ENCODE peak calls at places on chromosomes 3 and 15, in eight cellular contexts. N is BJ, O is A549, J is LNCaP clone FGC, R is dorsolateral prefrontal cortex, T is brain microvascular endothelial cell, Y is A673, H is right cardiac atrium. E is an unnamed sample.

GRCh38 chr3:85210540-85210939 is 251.8 kb downstream of the CADM2 start:
- DNase-seq in N (no peak), O (no peak), J (no peak), R (no peak), T (no peak), Y (no peak), H (no peak), E (no peak)

GRCh38 chr3:58526124-58526957 is 10.6 kb downstream of the ACOX2 start:
- DNase-seq in N (no peak), O (peak), J (no peak), R (no peak), T (peak), Y (peak), H (no peak), E (peak)

GRCh38 chr3:171883893-171884279 is 40.7 kb downstream of the TMEM212 start:
- DNase-seq in N (no peak), O (peak), J (no peak), R (no peak), T (no peak), Y (no peak), H (no peak), E (no peak)

GRCh38 chr3:9870978-9871377 is 9.1 kb downstream of the CIDEC start:
- DNase-seq in N (peak), O (peak), J (no peak), R (no peak), T (peak), Y (no peak), H (no peak), E (no peak)

GRCh38 chr3:42504334-42505202 is 2.1 kb downstream of the VIPR1 start:
- DNase-seq in N (no peak), O (no peak), J (no peak), R (no peak), T (no peak), Y (no peak), H (no peak), E (no peak)

GRCh38 chr15:55917881-55918296 is 75.5 kb downstream of the NEDD4 start:
- DNase-seq in N (peak), O (peak), J (peak), R (no peak), T (peak), Y (peak), H (no peak), E (no peak)

GRCh38 chr3:182400838-182401237 is 392.5 kb upstream of the ATP11B start:
- DNase-seq in N (no peak), O (no peak), J (no peak), R (no peak), T (no peak), Y (no peak), H (no peak), E (no peak)

GRCh38 chr3:39809995-39810595 is 686 bp downstream of the MYRIP start:
- DNase-seq in N (no peak), O (no peak), J (no peak), R (peak), T (no peak), Y (no peak), H (peak), E (no peak)

GRCh38 chr15:34279341-34279740 is 54.5 kb downstream of the EMC4 start:
- DNase-seq in N (no peak), O (peak), J (no peak), R (no peak), T (no peak), Y (no peak), H (no peak), E (no peak)

GRCh38 chr3:128448491-128448890 is 18.2 kb downstream of the DNAJB8 start:
- DNase-seq in N (no peak), O (no peak), J (no peak), R (no peak), T (no peak), Y (no peak), H (no peak), E (no peak)

GRCh38 chr15:34336333-34336732 is 1.2 kb downstream of the SLC12A6 start:
- DNase-seq in N (no peak), O (no peak), J (no peak), R (no peak), T (no peak), Y (no peak), H (no peak), E (no peak)

DNA sequence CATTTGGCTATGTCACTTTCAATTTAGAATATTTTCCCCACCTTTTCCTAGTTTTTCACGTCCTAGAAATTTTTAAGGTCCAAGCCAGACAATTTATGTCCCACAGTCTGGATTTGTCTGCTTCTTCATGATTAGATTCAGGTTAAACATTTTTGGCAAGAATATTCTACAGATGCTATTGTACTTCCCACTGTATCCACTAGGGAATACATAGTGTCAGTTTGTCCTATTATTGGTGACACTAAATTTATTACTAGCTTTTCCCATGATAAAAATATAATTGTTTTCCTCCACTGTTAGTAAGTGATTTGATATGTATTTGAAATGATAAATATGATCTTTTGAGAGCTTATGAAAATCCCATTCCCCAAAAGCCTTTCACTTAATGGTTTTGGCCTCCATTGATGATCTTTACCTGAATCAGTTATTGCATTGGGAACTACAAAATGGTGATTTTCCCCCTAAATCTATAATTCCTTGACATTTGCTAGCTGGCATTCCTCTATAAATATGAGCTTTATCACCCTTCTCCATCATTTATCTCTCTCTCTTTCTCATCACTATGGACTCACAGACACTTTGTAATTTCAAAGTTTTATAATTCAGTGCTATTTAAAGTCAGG is 8.3 kb downstream of the ARL14 start:
- DNase-seq in N (no peak), O (peak), J (no peak), R (no peak), T (no peak), Y (no peak), H (no peak), E (no peak)
- H3K4me3 ChIP-seq in N (no peak), O (no peak), J (no peak), R (no peak), T (no peak), Y (no peak), H (no peak), E (no peak)

DNA sequence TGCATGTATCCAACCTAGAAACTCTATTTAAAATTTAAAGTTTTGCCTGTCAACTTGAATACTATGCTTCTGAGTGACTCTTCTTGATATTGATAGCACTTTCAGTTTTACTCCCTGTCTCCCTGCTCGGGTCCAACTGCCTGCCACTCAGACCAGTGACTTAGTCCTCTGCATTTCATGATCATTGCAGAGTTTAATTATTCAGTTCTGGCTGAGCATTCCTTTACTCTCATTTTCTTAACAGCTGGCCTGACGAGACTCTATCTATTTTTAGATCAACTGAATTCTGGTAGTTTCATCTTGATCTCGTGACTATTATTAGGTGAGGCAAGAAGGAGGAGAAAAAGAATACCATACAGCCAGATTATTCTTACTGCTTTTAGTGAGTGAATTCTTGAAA is 617.4 kb downstream of the SI start:
- DNase-seq in N (no peak), O (no peak), J (no peak), R (no peak), T (peak), Y (peak), H (no peak), E (no peak)
- H3K4me3 ChIP-seq in N (no peak), O (no peak), J (no peak), R (no peak), T (no peak), Y (no peak), H (no peak), E (no peak)

GRCh38 chr15:66269326-66270090 is 16.0 kb upstream of the MEGF11 start:
- DNase-seq in N (peak), O (peak), J (peak), R (peak), T (peak), Y (peak), H (no peak), E (peak)
- H3K4me3 ChIP-seq in N (no peak), O (no peak), J (no peak), R (no peak), T (no peak), Y (no peak), H (no peak), E (no peak)

DNA sequence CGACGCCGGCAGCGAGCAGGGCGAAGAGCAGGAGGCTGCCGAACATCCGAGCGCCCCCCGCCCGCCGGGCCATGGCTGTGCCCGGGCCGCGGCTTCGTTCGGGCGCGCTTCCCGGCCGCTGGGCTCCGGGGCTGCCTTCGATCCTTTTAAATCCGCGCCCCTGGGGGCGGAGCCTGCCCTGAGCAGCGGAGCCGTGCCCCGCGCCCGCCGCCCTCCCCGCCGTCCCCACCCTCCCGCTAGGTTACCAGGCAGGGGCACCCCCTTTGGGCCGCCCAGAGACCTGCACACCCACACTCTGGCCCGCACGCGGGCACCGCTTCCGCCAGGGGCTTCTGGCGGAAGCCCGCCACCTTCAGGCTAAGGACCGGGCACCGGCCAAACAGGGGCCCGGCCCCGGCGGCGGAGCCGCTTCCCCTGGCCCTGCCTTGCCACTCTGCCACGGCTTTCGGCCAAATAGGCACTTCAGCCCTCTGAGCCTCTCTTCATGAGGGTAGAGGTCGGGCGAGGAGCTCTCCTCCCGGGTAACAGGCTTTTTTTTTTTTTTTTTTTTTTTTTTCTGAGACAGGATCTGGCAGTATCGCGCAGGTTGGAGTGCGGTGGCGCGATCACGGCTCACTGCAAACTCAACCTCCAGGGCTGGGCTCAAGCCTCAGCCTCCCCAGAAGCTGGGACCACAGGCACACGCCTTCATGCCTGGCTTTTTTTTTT is at the start of gene NMB:
- DNase-seq in N (no peak), O (peak), J (no peak), R (peak), T (peak), Y (peak), H (peak), E (no peak)
- H3K4me3 ChIP-seq in N (peak), O (peak), J (peak), R (peak), T (peak), Y (peak), H (peak), E (peak)

GRCh38 chr3:185711255-185711870 is 113.5 kb downstream of the IGF2BP2 start:
- DNase-seq in N (no peak), O (no peak), J (no peak), R (no peak), T (no peak), Y (peak), H (no peak), E (no peak)

GRCh38 chr3:185713015-185713414 is 111.8 kb downstream of the IGF2BP2 start:
- DNase-seq in N (no peak), O (no peak), J (no peak), R (no peak), T (no peak), Y (no peak), H (no peak), E (no peak)

GRCh38 chr3:185712337-185712736 is 112.5 kb downstream of the IGF2BP2 start:
- DNase-seq in N (no peak), O (no peak), J (no peak), R (no peak), T (no peak), Y (no peak), H (no peak), E (no peak)

GRCh38 chr3:185708392-185708791 is 116.5 kb downstream of the IGF2BP2 start:
- DNase-seq in N (no peak), O (no peak), J (no peak), R (no peak), T (no peak), Y (no peak), H (no peak), E (no peak)

DNA sequence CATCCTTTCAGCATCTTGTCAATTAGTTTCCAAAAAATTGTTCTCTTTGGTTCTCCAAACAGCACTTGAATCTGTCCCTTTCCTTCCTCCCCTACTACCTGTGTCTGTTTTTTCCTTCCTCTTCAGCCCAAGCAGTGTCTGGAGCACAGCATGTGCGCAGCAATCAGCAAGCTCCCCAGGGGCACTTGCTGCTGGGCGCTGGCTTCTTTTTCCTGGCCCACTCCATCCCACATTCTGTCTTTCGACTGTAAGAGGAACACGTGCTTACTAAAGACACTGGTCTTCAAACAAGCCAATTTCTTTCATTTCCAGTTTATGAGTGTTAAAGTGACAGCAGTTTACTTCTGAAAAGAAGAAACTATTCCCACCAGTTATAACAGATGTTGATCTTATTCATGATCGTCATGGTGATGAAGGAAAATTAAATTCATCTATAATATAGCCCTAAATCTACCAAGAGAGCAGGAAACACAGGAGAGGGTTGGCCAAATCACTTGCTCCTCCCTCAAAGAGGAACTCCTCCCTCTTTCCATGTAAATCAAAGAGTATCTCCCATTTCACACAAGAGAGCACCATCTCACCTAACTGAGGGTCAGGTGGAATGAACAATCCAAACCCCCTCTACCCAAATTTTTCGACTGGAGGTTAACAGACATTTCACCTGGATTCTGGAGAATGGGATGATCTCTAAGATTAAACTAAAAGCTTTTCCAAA is 115.4 kb downstream of the IGF2BP2 start:
- DNase-seq in N (no peak), O (no peak), J (no peak), R (no peak), T (no peak), Y (peak), H (no peak), E (no peak)
- H3K4me3 ChIP-seq in N (no peak), O (no peak), J (no peak), R (no peak), T (no peak), Y (no peak), H (no peak), E (no peak)

DNA sequence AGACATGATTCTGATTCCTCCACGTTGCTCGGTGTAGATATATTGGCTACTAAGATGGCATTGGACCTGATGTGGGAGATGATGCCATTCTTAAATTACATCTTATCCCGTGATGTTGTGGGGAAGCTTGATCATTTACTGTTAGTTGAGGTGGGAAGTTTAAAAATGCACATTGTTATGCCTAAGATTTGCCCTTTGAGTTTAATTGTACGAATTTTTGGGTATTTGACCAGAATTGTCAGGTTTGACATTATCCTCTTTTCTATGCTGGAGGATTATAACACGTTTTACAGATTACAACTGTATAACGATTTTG is 1.6 kb downstream of the FEM1B start:
- DNase-seq in N (no peak), O (no peak), J (no peak), R (no peak), T (no peak), Y (no peak), H (no peak), E (no peak)
- H3K4me3 ChIP-seq in N (peak), O (peak), J (peak), R (peak), T (peak), Y (peak), H (peak), E (peak)

DNA sequence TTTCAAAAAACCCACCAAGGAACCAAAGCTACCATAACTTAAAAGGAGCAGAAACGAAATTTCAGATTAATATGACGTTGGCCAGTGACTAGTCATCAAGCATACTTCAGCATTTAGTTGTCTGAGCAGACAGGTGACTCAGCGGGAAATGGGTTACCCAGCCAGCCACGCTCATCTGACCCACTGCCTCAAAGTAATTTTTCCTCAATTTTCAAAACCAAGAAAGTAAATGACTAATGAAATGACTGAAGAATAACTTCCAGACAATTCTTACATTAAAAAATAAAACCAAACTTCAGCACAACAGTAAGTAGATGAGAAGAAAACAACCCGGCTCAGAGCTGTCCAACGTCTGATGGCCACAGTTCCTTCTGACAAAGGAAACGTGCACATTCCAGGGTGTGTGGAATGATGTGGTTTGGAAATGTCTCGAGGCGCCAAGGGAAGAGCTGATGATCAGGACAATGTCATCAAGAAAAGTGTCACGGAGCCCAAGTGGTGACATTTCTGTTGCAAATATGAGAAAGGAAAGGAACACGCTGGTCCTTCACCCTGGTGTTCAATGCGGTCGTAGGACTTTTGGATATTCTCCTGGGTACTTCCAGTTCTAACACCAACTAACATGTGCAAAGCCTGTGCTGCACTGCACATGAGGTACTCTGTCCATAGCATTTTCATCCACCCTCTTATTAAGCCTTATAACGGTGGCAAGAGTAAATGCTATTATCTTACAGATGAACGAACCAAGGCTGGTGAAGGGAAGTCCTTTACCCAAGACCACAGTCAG is 79.1 kb downstream of the FOXP1 start:
- DNase-seq in N (peak), O (peak), J (no peak), R (no peak), T (peak), Y (no peak), H (no peak), E (peak)
- H3K4me3 ChIP-seq in N (peak), O (peak), J (no peak), R (no peak), T (peak), Y (no peak), H (no peak), E (peak)

GRCh38 chr3:48899298-48899697 is 616 bp upstream of the SLC25A20 start:
- DNase-seq in N (no peak), O (no peak), J (no peak), R (no peak), T (no peak), Y (no peak), H (no peak), E (no peak)
- H3K4me3 ChIP-seq in N (peak), O (peak), J (no peak), R (peak), T (no peak), Y (peak), H (peak), E (no peak)